ENCODE peak calls at places on chromosomes 2 and 18, in seven cellular contexts. One of them, this sample, is unnamed. For H3K27me3 and H3K79me1, the result is how much of the 10 kb centered on the place peaks cover.

GRCh38 chr2:95695613-95696012 is 103.8 kb downstream of the TRIM43 start:
- DNase-seq in IMR-90: no peak
- DNase-seq in neuronal stem cell: no peak
- DNase-seq in mesenchymal stem cell: no peak
- DNase-seq in trophoblast cell: no peak
- DNase-seq in H1: no peak
- DNase-seq in mesendoderm: no peak
- DNase-seq in this sample: no peak

GRCh38 chr2:168920504-168921157 is 19.5 kb downstream of the G6PC2 start:
- DNase-seq in IMR-90: peak
- DNase-seq in neuronal stem cell: peak
- DNase-seq in mesenchymal stem cell: peak
- DNase-seq in trophoblast cell: peak
- DNase-seq in H1: no peak
- DNase-seq in mesendoderm: peak
- DNase-seq in this sample: no peak

GRCh38 chr18:3458952-3459853 is 9.2 kb downstream of the TGIF1 start:
- DNase-seq in IMR-90: peak
- DNase-seq in neuronal stem cell: no peak
- DNase-seq in mesenchymal stem cell: peak
- DNase-seq in trophoblast cell: peak
- DNase-seq in H1: no peak
- DNase-seq in mesendoderm: no peak
- DNase-seq in this sample: no peak

GRCh38 chr2:178315083-178315482 is 120.8 kb downstream of the OSBPL6 start:
- DNase-seq in IMR-90: no peak
- DNase-seq in neuronal stem cell: no peak
- DNase-seq in mesenchymal stem cell: no peak
- DNase-seq in trophoblast cell: no peak
- DNase-seq in H1: no peak
- DNase-seq in mesendoderm: no peak
- DNase-seq in this sample: no peak

GRCh38 chr18:38575648-38576047 is 1010.0 kb upstream of the CELF4 start:
- DNase-seq in IMR-90: no peak
- DNase-seq in neuronal stem cell: no peak
- DNase-seq in mesenchymal stem cell: no peak
- DNase-seq in trophoblast cell: no peak
- DNase-seq in H1: no peak
- DNase-seq in mesendoderm: no peak
- DNase-seq in this sample: no peak

GRCh38 chr18:24878289-24878688 is 417.9 kb downstream of the HRH4 start:
- DNase-seq in IMR-90: peak
- DNase-seq in neuronal stem cell: no peak
- DNase-seq in mesenchymal stem cell: peak
- DNase-seq in trophoblast cell: peak
- DNase-seq in H1: no peak
- DNase-seq in mesendoderm: peak
- DNase-seq in this sample: no peak

GRCh38 chr18:23626451-23627279 is 36.0 kb downstream of the ANKRD29 start:
- DNase-seq in IMR-90: peak
- DNase-seq in neuronal stem cell: no peak
- DNase-seq in mesenchymal stem cell: no peak
- DNase-seq in trophoblast cell: no peak
- DNase-seq in H1: no peak
- DNase-seq in mesendoderm: no peak
- DNase-seq in this sample: no peak

GRCh38 chr2:74262681-74263080 is 64.3 kb downstream of the MTHFD2 start:
- DNase-seq in IMR-90: no peak
- DNase-seq in neuronal stem cell: no peak
- DNase-seq in mesenchymal stem cell: no peak
- DNase-seq in trophoblast cell: peak
- DNase-seq in H1: no peak
- DNase-seq in mesendoderm: no peak
- DNase-seq in this sample: no peak

GRCh38 chr2:224777563-224777939 is 61.4 kb upstream of the CCDC195 start:
- DNase-seq in IMR-90: peak
- DNase-seq in neuronal stem cell: no peak
- DNase-seq in mesenchymal stem cell: no peak
- DNase-seq in trophoblast cell: no peak
- DNase-seq in H1: no peak
- DNase-seq in mesendoderm: no peak
- DNase-seq in this sample: no peak

GRCh38 chr2:201947287-201947686 is 86.4 kb upstream of the FZD7 start:
- DNase-seq in IMR-90: no peak
- DNase-seq in neuronal stem cell: no peak
- DNase-seq in mesenchymal stem cell: no peak
- DNase-seq in trophoblast cell: peak
- DNase-seq in H1: no peak
- DNase-seq in mesendoderm: no peak
- DNase-seq in this sample: no peak

GRCh38 chr18:55088561-55088960 is 129.3 kb upstream of the CCDC68 start:
- DNase-seq in IMR-90: no peak
- DNase-seq in neuronal stem cell: no peak
- DNase-seq in mesenchymal stem cell: no peak
- DNase-seq in trophoblast cell: no peak
- DNase-seq in H1: no peak
- DNase-seq in mesendoderm: no peak
- DNase-seq in this sample: no peak

GRCh38 chr2:235024951-235025773 is 73.3 kb downstream of the SH3BP4 start:
- DNase-seq in IMR-90: no peak
- DNase-seq in neuronal stem cell: no peak
- DNase-seq in mesenchymal stem cell: no peak
- DNase-seq in trophoblast cell: no peak
- DNase-seq in H1: no peak
- DNase-seq in mesendoderm: no peak
- DNase-seq in this sample: no peak

GRCh38 chr2:11292464-11293255 is 51.8 kb downstream of the ROCK2 start:
- DNase-seq in IMR-90: peak
- DNase-seq in neuronal stem cell: no peak
- DNase-seq in mesenchymal stem cell: peak
- DNase-seq in trophoblast cell: no peak
- DNase-seq in H1: no peak
- DNase-seq in mesendoderm: peak
- DNase-seq in this sample: no peak

GRCh38 chr2:26563686-26564085 is 77.5 kb downstream of the CIB4 start:
- DNase-seq in IMR-90: no peak
- DNase-seq in neuronal stem cell: no peak
- DNase-seq in mesenchymal stem cell: no peak
- DNase-seq in trophoblast cell: no peak
- DNase-seq in H1: no peak
- DNase-seq in mesendoderm: no peak
- DNase-seq in this sample: no peak
- H3K27me3 ChIP-seq in IMR-90: half or more
- H3K27me3 ChIP-seq in neuronal stem cell: under half
- H3K27me3 ChIP-seq in mesenchymal stem cell: half or more
- H3K27me3 ChIP-seq in trophoblast cell: under half
- H3K27me3 ChIP-seq in H1: under half
- H3K27me3 ChIP-seq in mesendoderm: under half
- H3K27me3 ChIP-seq in this sample: under half

DNA sequence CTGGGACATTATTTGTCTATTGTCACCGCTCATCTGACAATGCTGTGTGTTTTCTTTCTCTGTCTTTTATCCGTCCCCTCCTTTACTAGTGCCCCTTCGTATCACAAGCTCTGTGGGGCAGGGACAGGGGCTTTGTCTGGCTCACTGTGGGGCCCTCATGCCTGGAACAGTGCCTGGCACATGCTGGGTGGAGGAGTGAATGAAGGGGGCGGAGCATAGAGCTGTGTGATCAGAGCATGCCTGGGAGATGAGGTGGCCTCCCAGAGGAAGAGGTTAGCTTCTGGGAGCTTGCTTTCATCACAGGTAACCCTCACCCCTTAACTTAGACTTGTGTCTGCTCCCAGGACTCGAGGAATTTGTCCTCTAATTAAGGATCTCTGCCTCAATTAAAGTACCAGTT is 16.4 kb downstream of the MTCL1 start:
- DNase-seq in IMR-90: peak
- DNase-seq in neuronal stem cell: no peak
- DNase-seq in mesenchymal stem cell: no peak
- DNase-seq in trophoblast cell: peak
- DNase-seq in H1: no peak
- DNase-seq in mesendoderm: peak
- DNase-seq in this sample: no peak
- H3K79me1 ChIP-seq in IMR-90: under half
- H3K79me1 ChIP-seq in neuronal stem cell: under half
- H3K79me1 ChIP-seq in mesenchymal stem cell: under half
- H3K79me1 ChIP-seq in trophoblast cell: under half
- H3K79me1 ChIP-seq in H1: under half
- H3K79me1 ChIP-seq in mesendoderm: under half
- H3K79me1 ChIP-seq in this sample: under half

DNA sequence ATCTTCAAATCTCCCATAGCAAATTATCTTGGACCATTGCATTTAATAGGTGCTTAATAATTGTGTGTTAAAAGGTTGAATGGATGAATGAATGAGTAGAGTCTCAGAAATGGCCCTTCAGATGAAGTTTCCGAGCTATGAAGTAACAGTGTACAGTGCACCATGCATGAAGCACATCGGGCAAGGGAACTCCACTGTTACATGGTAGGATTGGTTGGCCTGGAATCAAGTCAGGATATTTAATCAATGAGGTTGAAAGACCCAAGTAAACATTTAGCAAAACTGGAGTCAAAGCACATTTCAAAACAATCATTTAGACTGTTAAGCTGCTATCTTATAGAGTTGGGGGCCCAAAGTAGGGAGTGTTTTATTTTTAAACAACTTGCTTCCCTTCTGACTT is 80.0 kb downstream of the APOB start:
- DNase-seq in IMR-90: no peak
- DNase-seq in neuronal stem cell: no peak
- DNase-seq in mesenchymal stem cell: no peak
- DNase-seq in trophoblast cell: no peak
- DNase-seq in H1: no peak
- DNase-seq in mesendoderm: no peak
- DNase-seq in this sample: no peak
- H3K27me3 ChIP-seq in IMR-90: under half
- H3K27me3 ChIP-seq in neuronal stem cell: under half
- H3K27me3 ChIP-seq in mesenchymal stem cell: under half
- H3K27me3 ChIP-seq in trophoblast cell: under half
- H3K27me3 ChIP-seq in H1: under half
- H3K27me3 ChIP-seq in mesendoderm: under half
- H3K27me3 ChIP-seq in this sample: under half

GRCh38 chr2:98805412-98806265 is 74.7 kb upstream of the MGAT4A start:
- DNase-seq in IMR-90: peak
- DNase-seq in neuronal stem cell: no peak
- DNase-seq in mesenchymal stem cell: peak
- DNase-seq in trophoblast cell: peak
- DNase-seq in H1: no peak
- DNase-seq in mesendoderm: peak
- DNase-seq in this sample: no peak

GRCh38 chr2:98801930-98802329 is 71.0 kb upstream of the MGAT4A start:
- DNase-seq in IMR-90: no peak
- DNase-seq in neuronal stem cell: no peak
- DNase-seq in mesenchymal stem cell: no peak
- DNase-seq in trophoblast cell: no peak
- DNase-seq in H1: no peak
- DNase-seq in mesendoderm: no peak
- DNase-seq in this sample: no peak

GRCh38 chr2:98804736-98805135 is 73.8 kb upstream of the MGAT4A start:
- DNase-seq in IMR-90: no peak
- DNase-seq in neuronal stem cell: no peak
- DNase-seq in mesenchymal stem cell: no peak
- DNase-seq in trophoblast cell: no peak
- DNase-seq in H1: no peak
- DNase-seq in mesendoderm: no peak
- DNase-seq in this sample: no peak

GRCh38 chr2:98802344-98802743 is 71.4 kb upstream of the MGAT4A start:
- DNase-seq in IMR-90: no peak
- DNase-seq in neuronal stem cell: no peak
- DNase-seq in mesenchymal stem cell: no peak
- DNase-seq in trophoblast cell: no peak
- DNase-seq in H1: no peak
- DNase-seq in mesendoderm: no peak
- DNase-seq in this sample: no peak

DNA sequence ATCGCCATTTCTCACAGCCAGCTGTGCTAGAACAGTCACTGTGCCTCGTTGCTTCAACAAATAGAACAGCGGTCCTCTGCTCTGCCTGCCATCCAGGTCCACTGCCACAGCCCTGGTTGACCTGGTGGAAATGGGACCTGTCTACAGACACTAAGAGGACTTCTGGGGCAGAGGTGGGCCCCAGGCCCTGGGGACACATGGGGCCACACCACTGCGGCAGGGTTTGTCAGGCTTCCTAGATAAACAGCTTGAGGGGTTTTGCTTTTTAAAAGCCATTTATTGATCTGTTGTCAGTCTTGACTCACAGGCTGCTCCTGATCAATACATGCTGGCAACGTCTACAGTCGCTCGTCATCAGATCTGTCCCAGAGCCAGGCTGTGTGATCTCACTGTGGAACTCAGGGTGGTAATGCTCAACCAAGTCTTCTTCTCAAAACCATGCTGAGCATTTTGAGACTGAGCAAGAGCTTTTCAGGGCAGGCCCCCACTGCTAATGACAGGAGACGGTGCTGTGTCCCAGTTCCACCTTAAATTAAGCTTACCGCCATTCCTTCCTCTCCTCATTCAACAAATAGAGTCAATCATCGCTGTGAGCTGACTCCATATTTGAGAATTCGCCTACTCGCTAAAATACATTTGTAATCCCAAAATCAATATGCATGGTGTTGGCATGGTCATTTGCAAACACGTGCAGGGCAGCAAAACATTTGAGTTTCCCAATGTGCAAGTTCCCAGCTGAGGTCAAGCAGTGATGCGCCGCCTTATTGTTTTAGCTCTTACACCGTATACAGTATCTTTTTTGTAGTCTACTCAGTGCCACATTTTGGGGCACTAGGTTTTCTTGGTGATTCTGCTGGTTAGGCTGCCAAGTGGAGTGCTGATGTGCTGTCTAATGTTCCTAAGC is 73.1 kb upstream of the MGAT4A start:
- DNase-seq in IMR-90: no peak
- DNase-seq in neuronal stem cell: no peak
- DNase-seq in mesenchymal stem cell: no peak
- DNase-seq in trophoblast cell: no peak
- DNase-seq in H1: no peak
- DNase-seq in mesendoderm: no peak
- DNase-seq in this sample: no peak
- H3K79me1 ChIP-seq in IMR-90: under half
- H3K79me1 ChIP-seq in neuronal stem cell: under half
- H3K79me1 ChIP-seq in mesenchymal stem cell: under half
- H3K79me1 ChIP-seq in trophoblast cell: under half
- H3K79me1 ChIP-seq in H1: under half
- H3K79me1 ChIP-seq in mesendoderm: under half
- H3K79me1 ChIP-seq in this sample: under half

This sample was measured in H9.